ENCODE peak calls at places on chromosomes 16 and 17, in four cellular contexts. One of them, this sample, is unnamed.

GRCh38 chr17:27478901-27479531 is 22.8 kb downstream of the KSR1 start:
- ATAC-seq in memory B cell: no peak
- ATAC-seq in stimulated activated effector memory CD8-positive, alpha-beta T cell treated with anti-CD3 and anti-CD28 coated beads, Interleukin-12 subunit alpha, Interleukin-12 subunit beta, amount 100 ng/mL, for 72 hours: no peak
- ATAC-seq in T-cell: no peak
- ATAC-seq in this sample: no peak

GRCh38 chr16:85472514-85472913 is 140.6 kb upstream of the GSE1 start:
- ATAC-seq in memory B cell: no peak
- ATAC-seq in stimulated activated effector memory CD8-positive, alpha-beta T cell treated with anti-CD3 and anti-CD28 coated beads, Interleukin-12 subunit alpha, Interleukin-12 subunit beta, amount 100 ng/mL, for 72 hours: no peak
- ATAC-seq in T-cell: no peak
- ATAC-seq in this sample: no peak

GRCh38 chr17:80086081-80086480 is 15.3 kb upstream of the GAA start:
- ATAC-seq in memory B cell: no peak
- ATAC-seq in stimulated activated effector memory CD8-positive, alpha-beta T cell treated with anti-CD3 and anti-CD28 coated beads, Interleukin-12 subunit alpha, Interleukin-12 subunit beta, amount 100 ng/mL, for 72 hours: no peak
- ATAC-seq in T-cell: no peak
- ATAC-seq in this sample: no peak

GRCh38 chr17:79937435-79937870 is 98.2 kb upstream of the CBX4 start:
- ATAC-seq in memory B cell: peak; percentile 58
- ATAC-seq in stimulated activated effector memory CD8-positive, alpha-beta T cell treated with anti-CD3 and anti-CD28 coated beads, Interleukin-12 subunit alpha, Interleukin-12 subunit beta, amount 100 ng/mL, for 72 hours: no peak
- ATAC-seq in T-cell: no peak
- ATAC-seq in this sample: no peak

GRCh38 chr17:82927661-82928601 is 88.1 kb upstream of the ZNF750 start:
- ATAC-seq in memory B cell: no peak
- ATAC-seq in stimulated activated effector memory CD8-positive, alpha-beta T cell treated with anti-CD3 and anti-CD28 coated beads, Interleukin-12 subunit alpha, Interleukin-12 subunit beta, amount 100 ng/mL, for 72 hours: no peak
- ATAC-seq in T-cell: no peak
- ATAC-seq in this sample: no peak

GRCh38 chr17:54899721-54900456 is 763 bp upstream of the TOM1L1 start:
- ATAC-seq in memory B cell: no peak
- ATAC-seq in stimulated activated effector memory CD8-positive, alpha-beta T cell treated with anti-CD3 and anti-CD28 coated beads, Interleukin-12 subunit alpha, Interleukin-12 subunit beta, amount 100 ng/mL, for 72 hours: no peak
- ATAC-seq in T-cell: no peak
- ATAC-seq in this sample: no peak

GRCh38 chr16:57432989-57433388 is 14.2 kb downstream of the CIAPIN1 start:
- ATAC-seq in memory B cell: no peak
- ATAC-seq in stimulated activated effector memory CD8-positive, alpha-beta T cell treated with anti-CD3 and anti-CD28 coated beads, Interleukin-12 subunit alpha, Interleukin-12 subunit beta, amount 100 ng/mL, for 72 hours: no peak
- ATAC-seq in T-cell: peak; percentile 28
- ATAC-seq in this sample: peak; percentile 54

GRCh38 chr17:39306028-39306427 is 80.3 kb upstream of the STAC2 start:
- ATAC-seq in memory B cell: peak; percentile 38
- ATAC-seq in stimulated activated effector memory CD8-positive, alpha-beta T cell treated with anti-CD3 and anti-CD28 coated beads, Interleukin-12 subunit alpha, Interleukin-12 subunit beta, amount 100 ng/mL, for 72 hours: no peak
- ATAC-seq in T-cell: no peak
- ATAC-seq in this sample: no peak

GRCh38 chr16:84509032-84509950 is 4.8 kb upstream of the MEAK7 start:
- ATAC-seq in memory B cell: no peak
- ATAC-seq in stimulated activated effector memory CD8-positive, alpha-beta T cell treated with anti-CD3 and anti-CD28 coated beads, Interleukin-12 subunit alpha, Interleukin-12 subunit beta, amount 100 ng/mL, for 72 hours: no peak
- ATAC-seq in T-cell: no peak
- ATAC-seq in this sample: no peak

GRCh38 chr16:31508706-31509523 is 724 bp upstream of the RUSF1 start:
- ATAC-seq in memory B cell: no peak
- ATAC-seq in stimulated activated effector memory CD8-positive, alpha-beta T cell treated with anti-CD3 and anti-CD28 coated beads, Interleukin-12 subunit alpha, Interleukin-12 subunit beta, amount 100 ng/mL, for 72 hours: no peak
- ATAC-seq in T-cell: no peak
- ATAC-seq in this sample: no peak

GRCh38 chr17:69608114-69608513 is 193.6 kb downstream of the MAP2K6 start:
- ATAC-seq in memory B cell: no peak
- ATAC-seq in stimulated activated effector memory CD8-positive, alpha-beta T cell treated with anti-CD3 and anti-CD28 coated beads, Interleukin-12 subunit alpha, Interleukin-12 subunit beta, amount 100 ng/mL, for 72 hours: no peak
- ATAC-seq in T-cell: no peak
- ATAC-seq in this sample: no peak

GRCh38 chr16:68116256-68116853 is 31.2 kb downstream of the NFATC3 start:
- ATAC-seq in memory B cell: peak; percentile 49
- ATAC-seq in stimulated activated effector memory CD8-positive, alpha-beta T cell treated with anti-CD3 and anti-CD28 coated beads, Interleukin-12 subunit alpha, Interleukin-12 subunit beta, amount 100 ng/mL, for 72 hours: peak; percentile 68
- ATAC-seq in T-cell: peak; percentile 68
- ATAC-seq in this sample: peak; percentile 33

GRCh38 chr16:16141141-16141540 is 82.2 kb downstream of the ABCC6 start:
- ATAC-seq in memory B cell: peak; percentile 43
- ATAC-seq in stimulated activated effector memory CD8-positive, alpha-beta T cell treated with anti-CD3 and anti-CD28 coated beads, Interleukin-12 subunit alpha, Interleukin-12 subunit beta, amount 100 ng/mL, for 72 hours: no peak
- ATAC-seq in T-cell: no peak
- ATAC-seq in this sample: no peak

GRCh38 chr16:21128991-21129390 is 21.7 kb downstream of the DNAH3 start:
- ATAC-seq in memory B cell: no peak
- ATAC-seq in stimulated activated effector memory CD8-positive, alpha-beta T cell treated with anti-CD3 and anti-CD28 coated beads, Interleukin-12 subunit alpha, Interleukin-12 subunit beta, amount 100 ng/mL, for 72 hours: no peak
- ATAC-seq in T-cell: no peak
- ATAC-seq in this sample: no peak

GRCh38 chr17:61816538-61816937 is 46.8 kb downstream of the BRIP1 start:
- ATAC-seq in memory B cell: peak; percentile 80
- ATAC-seq in stimulated activated effector memory CD8-positive, alpha-beta T cell treated with anti-CD3 and anti-CD28 coated beads, Interleukin-12 subunit alpha, Interleukin-12 subunit beta, amount 100 ng/mL, for 72 hours: no peak
- ATAC-seq in T-cell: no peak
- ATAC-seq in this sample: no peak

GRCh38 chr16:81752225-81752875 is 26.7 kb upstream of the PLCG2 start:
- ATAC-seq in memory B cell: peak; percentile 99
- ATAC-seq in stimulated activated effector memory CD8-positive, alpha-beta T cell treated with anti-CD3 and anti-CD28 coated beads, Interleukin-12 subunit alpha, Interleukin-12 subunit beta, amount 100 ng/mL, for 72 hours: peak; percentile 60
- ATAC-seq in T-cell: peak; percentile 26
- ATAC-seq in this sample: peak; percentile 48

GRCh38 chr16:48524348-48525200 is 85.4 kb downstream of the N4BP1 start:
- ATAC-seq in memory B cell: peak; percentile 51
- ATAC-seq in stimulated activated effector memory CD8-positive, alpha-beta T cell treated with anti-CD3 and anti-CD28 coated beads, Interleukin-12 subunit alpha, Interleukin-12 subunit beta, amount 100 ng/mL, for 72 hours: peak; percentile 2
- ATAC-seq in T-cell: no peak
- ATAC-seq in this sample: peak; percentile 48

GRCh38 chr17:15457723-15458094 is 9.7 kb downstream of the CDRT4 start:
- ATAC-seq in memory B cell: no peak
- ATAC-seq in stimulated activated effector memory CD8-positive, alpha-beta T cell treated with anti-CD3 and anti-CD28 coated beads, Interleukin-12 subunit alpha, Interleukin-12 subunit beta, amount 100 ng/mL, for 72 hours: no peak
- ATAC-seq in T-cell: no peak
- ATAC-seq in this sample: no peak

GRCh38 chr17:11182430-11182829 is 58.6 kb upstream of the SHISA6 start:
- ATAC-seq in memory B cell: no peak
- ATAC-seq in stimulated activated effector memory CD8-positive, alpha-beta T cell treated with anti-CD3 and anti-CD28 coated beads, Interleukin-12 subunit alpha, Interleukin-12 subunit beta, amount 100 ng/mL, for 72 hours: no peak
- ATAC-seq in T-cell: no peak
- ATAC-seq in this sample: peak; percentile 73

GRCh38 chr16:6862058-6862457 is 470.6 kb upstream of the RBFOX1 start:
- ATAC-seq in memory B cell: no peak
- ATAC-seq in stimulated activated effector memory CD8-positive, alpha-beta T cell treated with anti-CD3 and anti-CD28 coated beads, Interleukin-12 subunit alpha, Interleukin-12 subunit beta, amount 100 ng/mL, for 72 hours: no peak
- ATAC-seq in T-cell: no peak
- ATAC-seq in this sample: no peak

GRCh38 chr17:32488177-32488542 is 1.4 kb downstream of the CDK5R1 start:
- ATAC-seq in memory B cell: no peak
- ATAC-seq in stimulated activated effector memory CD8-positive, alpha-beta T cell treated with anti-CD3 and anti-CD28 coated beads, Interleukin-12 subunit alpha, Interleukin-12 subunit beta, amount 100 ng/mL, for 72 hours: no peak
- ATAC-seq in T-cell: no peak
- ATAC-seq in this sample: no peak

GRCh38 chr17:35864853-35865252 is 3.8 kb downstream of the HEATR9 start:
- ATAC-seq in memory B cell: no peak
- ATAC-seq in stimulated activated effector memory CD8-positive, alpha-beta T cell treated with anti-CD3 and anti-CD28 coated beads, Interleukin-12 subunit alpha, Interleukin-12 subunit beta, amount 100 ng/mL, for 72 hours: no peak
- ATAC-seq in T-cell: no peak
- ATAC-seq in this sample: no peak

GRCh38 chr16:56776562-56776961 is 46.6 kb downstream of the NUP93 start:
- ATAC-seq in memory B cell: no peak
- ATAC-seq in stimulated activated effector memory CD8-positive, alpha-beta T cell treated with anti-CD3 and anti-CD28 coated beads, Interleukin-12 subunit alpha, Interleukin-12 subunit beta, amount 100 ng/mL, for 72 hours: no peak
- ATAC-seq in T-cell: no peak
- ATAC-seq in this sample: peak; percentile 65

This sample was measured in esophagus mucosa.